ENCODE peak calls at places on chromosome 18, in ten cellular contexts. One of them, this sample, is unnamed. For H3K4me1, the result is how much of the 10 kb centered on the place peaks cover.

GRCh38 chr18:75123113-75123512 is 85.8 kb downstream of the PTGR3 start:
- DNase-seq in pancreas: peak
- DNase-seq in K562: no peak
- DNase-seq in stomach: no peak
- DNase-seq in cardiac muscle cell: no peak
- DNase-seq in foreskin keratinocyte: no peak
- DNase-seq in IMR-90: no peak
- DNase-seq in thoracic aorta: no peak
- DNase-seq in breast epithelium: no peak
- DNase-seq in GM23248: no peak
- DNase-seq in this sample: no peak

GRCh38 chr18:906416-907170 is 1.9 kb downstream of the ADCYAP1 start:
- DNase-seq in pancreas: no peak
- DNase-seq in K562: no peak
- DNase-seq in stomach: no peak
- DNase-seq in cardiac muscle cell: no peak
- DNase-seq in foreskin keratinocyte: no peak
- DNase-seq in IMR-90: no peak
- DNase-seq in thoracic aorta: no peak
- DNase-seq in breast epithelium: no peak
- DNase-seq in GM23248: peak
- DNase-seq in this sample: no peak

GRCh38 chr18:44602380-44602779 is 78.3 kb upstream of the SETBP1 start:
- DNase-seq in pancreas: no peak
- DNase-seq in K562: no peak
- DNase-seq in stomach: no peak
- DNase-seq in cardiac muscle cell: no peak
- DNase-seq in foreskin keratinocyte: no peak
- DNase-seq in IMR-90: no peak
- DNase-seq in thoracic aorta: no peak
- DNase-seq in breast epithelium: no peak
- DNase-seq in GM23248: peak
- DNase-seq in this sample: no peak

GRCh38 chr18:11956371-11957308 is 24.7 kb upstream of the IMPA2 start:
- DNase-seq in pancreas: no peak
- DNase-seq in K562: no peak
- DNase-seq in stomach: no peak
- DNase-seq in cardiac muscle cell: no peak
- DNase-seq in foreskin keratinocyte: no peak
- DNase-seq in IMR-90: no peak
- DNase-seq in thoracic aorta: no peak
- DNase-seq in breast epithelium: no peak
- DNase-seq in GM23248: no peak
- DNase-seq in this sample: no peak

GRCh38 chr18:22999212-22999611 is 66.1 kb downstream of the RBBP8 start:
- DNase-seq in pancreas: no peak
- DNase-seq in K562: no peak
- DNase-seq in stomach: no peak
- DNase-seq in cardiac muscle cell: no peak
- DNase-seq in foreskin keratinocyte: no peak
- DNase-seq in IMR-90: peak
- DNase-seq in thoracic aorta: no peak
- DNase-seq in breast epithelium: no peak
- DNase-seq in GM23248: peak
- DNase-seq in this sample: no peak

GRCh38 chr18:26277374-26277773 is 51.1 kb downstream of the TAF4B start:
- DNase-seq in pancreas: no peak
- DNase-seq in K562: no peak
- DNase-seq in stomach: no peak
- DNase-seq in cardiac muscle cell: no peak
- DNase-seq in foreskin keratinocyte: no peak
- DNase-seq in IMR-90: no peak
- DNase-seq in thoracic aorta: no peak
- DNase-seq in breast epithelium: no peak
- DNase-seq in GM23248: no peak
- DNase-seq in this sample: no peak

GRCh38 chr18:24894880-24895279 is 434.4 kb downstream of the HRH4 start:
- DNase-seq in pancreas: no peak
- DNase-seq in K562: no peak
- DNase-seq in stomach: no peak
- DNase-seq in cardiac muscle cell: no peak
- DNase-seq in foreskin keratinocyte: no peak
- DNase-seq in IMR-90: peak
- DNase-seq in thoracic aorta: no peak
- DNase-seq in breast epithelium: no peak
- DNase-seq in GM23248: no peak
- DNase-seq in this sample: no peak

GRCh38 chr18:74541703-74542555 is 7.6 kb downstream of the CNDP1 start:
- DNase-seq in pancreas: peak
- DNase-seq in K562: no peak
- DNase-seq in stomach: peak
- DNase-seq in cardiac muscle cell: no peak
- DNase-seq in foreskin keratinocyte: peak
- DNase-seq in IMR-90: no peak
- DNase-seq in thoracic aorta: no peak
- DNase-seq in breast epithelium: no peak
- DNase-seq in GM23248: no peak
- DNase-seq in this sample: no peak

GRCh38 chr18:40874233-40874632 is 1080.8 kb upstream of the PIK3C3 start:
- DNase-seq in pancreas: no peak
- DNase-seq in K562: no peak
- DNase-seq in stomach: no peak
- DNase-seq in cardiac muscle cell: no peak
- DNase-seq in foreskin keratinocyte: peak
- DNase-seq in IMR-90: peak
- DNase-seq in thoracic aorta: no peak
- DNase-seq in breast epithelium: no peak
- DNase-seq in GM23248: peak
- DNase-seq in this sample: no peak

GRCh38 chr18:62450175-62450545 is 72.7 kb upstream of the ZCCHC2 start:
- DNase-seq in pancreas: no peak
- DNase-seq in K562: no peak
- DNase-seq in stomach: no peak
- DNase-seq in cardiac muscle cell: no peak
- DNase-seq in foreskin keratinocyte: no peak
- DNase-seq in IMR-90: no peak
- DNase-seq in thoracic aorta: no peak
- DNase-seq in breast epithelium: no peak
- DNase-seq in GM23248: no peak
- DNase-seq in this sample: no peak

GRCh38 chr18:78352905-78353304 is 626.7 kb upstream of the SALL3 start:
- DNase-seq in pancreas: no peak
- DNase-seq in K562: no peak
- DNase-seq in stomach: no peak
- DNase-seq in cardiac muscle cell: peak
- DNase-seq in foreskin keratinocyte: no peak
- DNase-seq in IMR-90: no peak
- DNase-seq in thoracic aorta: no peak
- DNase-seq in breast epithelium: no peak
- DNase-seq in GM23248: no peak
- DNase-seq in this sample: no peak

GRCh38 chr18:78896111-78896510 is 83.5 kb upstream of the SALL3 start:
- DNase-seq in pancreas: no peak
- DNase-seq in K562: no peak
- DNase-seq in stomach: no peak
- DNase-seq in cardiac muscle cell: no peak
- DNase-seq in foreskin keratinocyte: no peak
- DNase-seq in IMR-90: no peak
- DNase-seq in thoracic aorta: no peak
- DNase-seq in breast epithelium: no peak
- DNase-seq in GM23248: no peak
- DNase-seq in this sample: no peak

GRCh38 chr18:63613420-63613819 is 26.3 kb downstream of the SERPINB13 start:
- DNase-seq in pancreas: no peak
- DNase-seq in K562: no peak
- DNase-seq in stomach: no peak
- DNase-seq in cardiac muscle cell: no peak
- DNase-seq in foreskin keratinocyte: no peak
- DNase-seq in IMR-90: no peak
- DNase-seq in thoracic aorta: no peak
- DNase-seq in breast epithelium: no peak
- DNase-seq in GM23248: no peak
- DNase-seq in this sample: no peak

GRCh38 chr18:75477913-75478312 is 50.4 kb upstream of the SMIM21 start:
- DNase-seq in pancreas: no peak
- DNase-seq in K562: no peak
- DNase-seq in stomach: no peak
- DNase-seq in cardiac muscle cell: peak
- DNase-seq in foreskin keratinocyte: no peak
- DNase-seq in IMR-90: peak
- DNase-seq in thoracic aorta: no peak
- DNase-seq in breast epithelium: no peak
- DNase-seq in GM23248: peak
- DNase-seq in this sample: no peak

GRCh38 chr18:23198217-23198845 is 63.0 kb downstream of the CABLES1 start:
- DNase-seq in pancreas: no peak
- DNase-seq in K562: no peak
- DNase-seq in stomach: no peak
- DNase-seq in cardiac muscle cell: no peak
- DNase-seq in foreskin keratinocyte: no peak
- DNase-seq in IMR-90: no peak
- DNase-seq in thoracic aorta: no peak
- DNase-seq in breast epithelium: no peak
- DNase-seq in GM23248: no peak
- DNase-seq in this sample: no peak

GRCh38 chr18:58229162-58229561 is 185.1 kb downstream of the NEDD4L start:
- DNase-seq in pancreas: no peak
- DNase-seq in K562: no peak
- DNase-seq in stomach: no peak
- DNase-seq in cardiac muscle cell: no peak
- DNase-seq in foreskin keratinocyte: no peak
- DNase-seq in IMR-90: no peak
- DNase-seq in thoracic aorta: no peak
- DNase-seq in breast epithelium: no peak
- DNase-seq in GM23248: no peak
- DNase-seq in this sample: no peak
- H3K4me1 ChIP-seq in pancreas: half or more
- H3K4me1 ChIP-seq in K562: under half
- H3K4me1 ChIP-seq in stomach: under half
- H3K4me1 ChIP-seq in cardiac muscle cell: under half
- H3K4me1 ChIP-seq in foreskin keratinocyte: half or more
- H3K4me1 ChIP-seq in IMR-90: under half
- H3K4me1 ChIP-seq in thoracic aorta: under half
- H3K4me1 ChIP-seq in breast epithelium: under half
- H3K4me1 ChIP-seq in GM23248: under half
- H3K4me1 ChIP-seq in this sample: under half

GRCh38 chr18:45688113-45688512 is 35.9 kb upstream of the SLC14A1 start:
- DNase-seq in pancreas: no peak
- DNase-seq in K562: no peak
- DNase-seq in stomach: no peak
- DNase-seq in cardiac muscle cell: no peak
- DNase-seq in foreskin keratinocyte: no peak
- DNase-seq in IMR-90: peak
- DNase-seq in thoracic aorta: no peak
- DNase-seq in breast epithelium: no peak
- DNase-seq in GM23248: peak
- DNase-seq in this sample: no peak

GRCh38 chr18:45690975-45691815 is 32.8 kb upstream of the SLC14A1 start:
- DNase-seq in pancreas: peak
- DNase-seq in K562: peak
- DNase-seq in stomach: peak
- DNase-seq in cardiac muscle cell: peak
- DNase-seq in foreskin keratinocyte: no peak
- DNase-seq in IMR-90: peak
- DNase-seq in thoracic aorta: peak
- DNase-seq in breast epithelium: peak
- DNase-seq in GM23248: peak
- DNase-seq in this sample: peak

GRCh38 chr18:45688834-45689233 is 35.1 kb upstream of the SLC14A1 start:
- DNase-seq in pancreas: no peak
- DNase-seq in K562: no peak
- DNase-seq in stomach: no peak
- DNase-seq in cardiac muscle cell: no peak
- DNase-seq in foreskin keratinocyte: no peak
- DNase-seq in IMR-90: no peak
- DNase-seq in thoracic aorta: no peak
- DNase-seq in breast epithelium: no peak
- DNase-seq in GM23248: no peak
- DNase-seq in this sample: peak

GRCh38 chr18:45687617-45688016 is 36.4 kb upstream of the SLC14A1 start:
- DNase-seq in pancreas: no peak
- DNase-seq in K562: peak
- DNase-seq in stomach: no peak
- DNase-seq in cardiac muscle cell: no peak
- DNase-seq in foreskin keratinocyte: no peak
- DNase-seq in IMR-90: no peak
- DNase-seq in thoracic aorta: no peak
- DNase-seq in breast epithelium: no peak
- DNase-seq in GM23248: peak
- DNase-seq in this sample: no peak

DNA sequence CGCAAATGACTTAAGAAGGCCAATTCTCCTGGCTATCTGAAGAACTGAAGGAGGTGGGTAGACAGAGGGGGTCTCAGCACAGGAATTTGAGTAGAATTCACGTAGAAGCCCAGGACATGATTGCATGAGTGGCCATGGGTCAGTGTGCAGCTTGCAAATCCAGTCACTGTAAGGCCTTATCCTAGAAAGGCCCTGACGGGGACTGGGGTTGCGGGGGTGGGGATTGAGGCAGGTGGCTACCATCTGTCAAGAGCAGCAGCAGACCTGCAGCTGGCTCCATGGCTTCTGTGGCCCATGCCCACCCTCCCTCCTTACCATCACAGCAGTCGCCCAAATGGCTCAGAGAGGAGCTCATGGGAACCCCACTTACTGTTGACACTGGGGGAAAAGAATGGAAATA is 34.6 kb upstream of the SLC14A1 start:
- DNase-seq in pancreas: no peak
- DNase-seq in K562: no peak
- DNase-seq in stomach: no peak
- DNase-seq in cardiac muscle cell: no peak
- DNase-seq in foreskin keratinocyte: no peak
- DNase-seq in IMR-90: no peak
- DNase-seq in thoracic aorta: no peak
- DNase-seq in breast epithelium: no peak
- DNase-seq in GM23248: no peak
- DNase-seq in this sample: no peak
- H3K4me1 ChIP-seq in pancreas: under half
- H3K4me1 ChIP-seq in K562: under half
- H3K4me1 ChIP-seq in stomach: under half
- H3K4me1 ChIP-seq in cardiac muscle cell: under half
- H3K4me1 ChIP-seq in foreskin keratinocyte: under half
- H3K4me1 ChIP-seq in IMR-90: under half
- H3K4me1 ChIP-seq in thoracic aorta: under half
- H3K4me1 ChIP-seq in breast epithelium: under half
- H3K4me1 ChIP-seq in GM23248: under half
- H3K4me1 ChIP-seq in this sample: under half

GRCh38 chr18:58847383-58848071 is 17.1 kb upstream of the ZNF532 start:
- DNase-seq in pancreas: peak
- DNase-seq in K562: no peak
- DNase-seq in stomach: no peak
- DNase-seq in cardiac muscle cell: peak
- DNase-seq in foreskin keratinocyte: no peak
- DNase-seq in IMR-90: no peak
- DNase-seq in thoracic aorta: no peak
- DNase-seq in breast epithelium: no peak
- DNase-seq in GM23248: no peak
- DNase-seq in this sample: no peak
- H3K4me1 ChIP-seq in pancreas: under half
- H3K4me1 ChIP-seq in K562: under half
- H3K4me1 ChIP-seq in stomach: under half
- H3K4me1 ChIP-seq in cardiac muscle cell: under half
- H3K4me1 ChIP-seq in foreskin keratinocyte: under half
- H3K4me1 ChIP-seq in IMR-90: under half
- H3K4me1 ChIP-seq in thoracic aorta: half or more
- H3K4me1 ChIP-seq in breast epithelium: under half
- H3K4me1 ChIP-seq in GM23248: under half
- H3K4me1 ChIP-seq in this sample: under half

GRCh38 chr18:2978208-2978607 is 34.7 kb downstream of the LPIN2 start:
- DNase-seq in pancreas: no peak
- DNase-seq in K562: no peak
- DNase-seq in stomach: no peak
- DNase-seq in cardiac muscle cell: no peak
- DNase-seq in foreskin keratinocyte: no peak
- DNase-seq in IMR-90: no peak
- DNase-seq in thoracic aorta: no peak
- DNase-seq in breast epithelium: no peak
- DNase-seq in GM23248: peak
- DNase-seq in this sample: no peak
- H3K4me1 ChIP-seq in pancreas: half or more
- H3K4me1 ChIP-seq in K562: half or more
- H3K4me1 ChIP-seq in stomach: half or more
- H3K4me1 ChIP-seq in cardiac muscle cell: under half
- H3K4me1 ChIP-seq in foreskin keratinocyte: under half
- H3K4me1 ChIP-seq in IMR-90: under half
- H3K4me1 ChIP-seq in thoracic aorta: half or more
- H3K4me1 ChIP-seq in breast epithelium: under half
- H3K4me1 ChIP-seq in GM23248: half or more
- H3K4me1 ChIP-seq in this sample: under half

This sample was measured in effector memory CD4-positive, alpha-beta T cell.